ENCODE peak calls at places on chromosomes 6 and 20, in seven cellular contexts. E, K, I, V, G, N and F are unnamed samples. For H3K27me3 and H3K36me3, the result is how much of the 10 kb centered on the place peaks cover.

GRCh38 chr6:53179961-53180651 is 31.5 kb upstream of the GCM1 start:
- DNase-seq in V (peak), E (peak), I (no peak), K (peak), N (peak), G (peak), F (peak)

GRCh38 chr20:17816804-17817590 is 117.2 kb downstream of the BANF2 start:
- DNase-seq in I (no peak), N (no peak), G (no peak), E (no peak), K (no peak), V (no peak), F (no peak)

GRCh38 chr6:41599015-41599835 is 39.0 kb upstream of the MDFI start:
- DNase-seq in G (no peak), E (no peak), V (no peak), N (peak), I (no peak), K (no peak), F (peak)

GRCh38 chr6:109073344-109074235 is 21.1 kb downstream of the SESN1 start:
- DNase-seq in N (no peak), E (no peak), G (peak), I (no peak), K (peak), V (peak), F (peak)

GRCh38 chr20:44805991-44806729 is 4.2 kb downstream of the RIMS4 start:
- DNase-seq in V (no peak), I (peak), E (no peak), G (no peak), N (no peak), K (no peak), F (peak)

GRCh38 chr6:18327621-18328548 is 59.3 kb upstream of the RNF144B start:
- DNase-seq in K (no peak), I (no peak), N (peak), V (peak), G (no peak), E (no peak), F (peak)

GRCh38 chr6:129163551-129163950 is 280.6 kb downstream of the LAMA2 start:
- DNase-seq in I (no peak), G (peak), K (no peak), E (no peak), V (peak), N (no peak), F (no peak)

GRCh38 chr6:158607411-158608170 is 37.0 kb downstream of the DYNLT1 start:
- DNase-seq in N (no peak), V (no peak), E (no peak), I (no peak), K (peak), G (no peak), F (no peak)

GRCh38 chr6:72789145-72789544 is 167.3 kb downstream of the KCNQ5 start:
- DNase-seq in I (no peak), N (no peak), E (no peak), K (no peak), G (no peak), V (no peak), F (no peak)

GRCh38 chr6:126812651-126813050 is 305.8 kb upstream of the RSPO3 start:
- DNase-seq in N (no peak), I (no peak), E (no peak), V (no peak), K (no peak), G (no peak), F (no peak)

GRCh38 chr6:79949235-79949634 is 1.9 kb upstream of the ELOVL4 start:
- DNase-seq in G (peak), N (no peak), E (no peak), K (peak), V (peak), I (no peak), F (peak)

GRCh38 chr20:41242807-41243206 is 74.7 kb downstream of the ZHX3 start:
- DNase-seq in V (no peak), G (no peak), K (no peak), N (no peak), I (no peak), E (no peak), F (no peak)

DNA sequence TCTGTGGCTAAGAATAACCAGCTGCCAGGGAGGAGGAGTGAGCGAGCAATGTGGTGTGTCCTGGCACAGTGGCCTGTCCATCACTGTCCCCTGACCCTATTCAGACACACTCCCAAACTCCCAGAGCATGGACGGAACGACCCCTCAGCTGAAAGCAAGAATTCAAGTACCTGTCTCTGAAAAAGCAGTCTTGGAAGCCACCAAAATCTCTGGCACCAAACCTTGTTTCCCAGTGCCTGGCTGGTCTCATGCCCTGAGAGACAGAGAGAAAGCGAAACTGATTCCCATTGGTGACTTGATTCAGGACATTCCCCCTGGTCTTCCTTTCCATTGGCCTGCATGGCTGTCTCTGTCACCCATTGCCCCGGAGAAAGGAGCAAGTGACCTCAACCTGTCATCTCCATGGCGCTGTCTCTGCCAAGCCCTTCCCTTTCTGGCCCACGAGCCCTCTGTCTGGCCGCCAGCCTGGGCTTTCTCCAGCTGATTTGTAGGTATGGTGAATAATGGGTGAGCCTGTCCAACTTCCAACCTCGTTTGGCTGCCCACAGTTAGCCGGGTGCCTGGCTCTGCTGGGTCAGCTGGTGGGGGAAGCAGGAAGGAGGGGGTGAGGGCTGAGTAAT is at the start of gene DDO:
- DNase-seq in V (no peak), N (peak), G (peak), K (no peak), E (peak), I (no peak), F (no peak)
- H3K4me3 ChIP-seq in V (no peak), N (peak), G (no peak), K (no peak), E (peak), I (no peak), F (no peak)

DNA sequence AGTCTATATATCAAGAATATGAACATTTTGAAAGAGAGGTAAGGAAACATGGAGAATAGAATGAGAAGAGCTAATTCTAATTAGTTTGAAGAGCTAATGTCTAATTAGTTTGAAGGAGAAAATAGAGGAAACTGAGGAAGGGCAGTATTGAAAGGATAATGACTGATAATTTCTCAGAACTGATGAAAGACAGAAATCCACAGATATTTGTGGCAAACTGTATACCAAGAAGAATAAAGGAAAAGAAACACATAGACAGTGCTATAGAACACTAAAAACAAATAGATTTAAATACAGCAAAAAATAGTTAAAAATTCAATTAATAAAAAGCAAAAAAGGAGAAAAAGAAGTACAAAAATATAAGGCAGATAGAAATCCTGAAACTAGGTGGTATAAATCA is 354.4 kb downstream of the QKI start:
- DNase-seq in V (no peak), G (no peak), I (no peak), K (no peak), N (no peak), E (no peak), F (no peak)
- H3K27me3 ChIP-seq in V (under half), G (under half), I (under half), K (under half), N (under half), E (under half), F (under half)

GRCh38 chr6:165447141-165447540 is 137.7 kb upstream of the C6orf118 start:
- DNase-seq in K (no peak), I (no peak), G (no peak), E (no peak), N (no peak), V (no peak), F (no peak)

GRCh38 chr6:165439928-165440554 is 130.6 kb upstream of the C6orf118 start:
- DNase-seq in E (no peak), N (no peak), V (peak), I (no peak), G (peak), K (no peak), F (peak)

GRCh38 chr6:165443462-165443861 is 134.1 kb upstream of the C6orf118 start:
- DNase-seq in V (no peak), K (no peak), I (no peak), G (no peak), N (no peak), E (no peak), F (no peak)

GRCh38 chr6:165446331-165446730 is 136.9 kb upstream of the C6orf118 start:
- DNase-seq in N (no peak), K (no peak), E (no peak), I (no peak), G (no peak), V (no peak), F (no peak)

DNA sequence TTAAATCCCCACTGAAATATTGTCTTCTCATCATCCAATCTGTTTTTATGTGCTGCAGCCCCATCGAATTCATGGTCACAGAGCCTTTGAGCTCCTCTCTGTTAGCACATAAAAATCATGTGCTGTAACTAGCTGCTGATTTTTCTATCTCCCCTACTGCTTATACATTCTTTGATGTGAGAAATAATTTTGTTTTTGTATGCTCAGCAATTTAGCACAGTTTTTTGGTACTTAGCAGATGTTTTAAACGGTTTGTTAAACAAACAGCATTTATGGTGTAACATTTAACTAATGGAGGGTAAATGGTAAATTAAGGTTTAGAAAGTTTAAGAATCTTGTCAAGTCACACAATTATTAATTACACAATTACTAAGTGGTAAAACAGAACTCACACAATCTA is 131.8 kb upstream of the C6orf118 start:
- DNase-seq in I (no peak), E (no peak), V (no peak), G (no peak), N (no peak), K (no peak), F (no peak)
- H3K36me3 ChIP-seq in I (under half), E (under half), V (under half), G (under half), N (under half), K (under half), F (under half)

DNA sequence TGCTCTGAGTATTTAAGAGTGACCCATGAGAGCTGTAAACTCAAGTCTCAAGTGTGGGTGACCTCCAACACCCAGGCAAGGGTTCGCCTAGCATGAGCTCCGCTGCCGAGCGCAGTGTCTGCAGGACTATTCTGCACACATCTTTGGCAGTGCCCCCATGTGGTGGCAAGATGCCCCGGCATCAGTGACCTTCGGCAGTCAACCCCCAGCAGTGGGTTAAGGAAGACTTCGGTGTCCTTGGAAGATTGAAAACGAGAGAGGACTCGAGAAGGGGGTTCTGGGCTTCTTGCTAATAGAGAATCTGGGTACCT is 43.1 kb downstream of the RBM38 start:
- DNase-seq in K (no peak), E (no peak), G (no peak), V (no peak), N (no peak), I (peak), F (peak)
- H3K4me3 ChIP-seq in K (no peak), E (no peak), G (no peak), V (no peak), N (no peak), I (no peak), F (no peak)